ENCODE peak calls at places on chromosomes 12 and 14, in nine cellular contexts. M, S, P, X, Z, E, V, K and H are unnamed samples.

GRCh38 chr12:110073049-110073831 is 24.9 kb upstream of the C12orf76 start:
- DNase-seq in M (no peak), S (no peak), P (peak), X (no peak), Z (peak), E (no peak), V (no peak), K (peak), H (no peak)

GRCh38 chr14:24889843-24890242 is 160.1 kb downstream of the STXBP6 start:
- DNase-seq in M (no peak), S (peak), P (no peak), X (no peak), Z (no peak), E (no peak), V (no peak), K (no peak), H (peak)

GRCh38 chr12:44873898-44874297 is 2.2 kb downstream of the NELL2 start:
- DNase-seq in M (no peak), S (peak), P (no peak), X (peak), Z (peak), E (peak), V (no peak), K (no peak), H (peak)

GRCh38 chr12:65881348-65881961 is 57.2 kb downstream of the HMGA2 start:
- DNase-seq in M (no peak), S (peak), P (no peak), X (no peak), Z (no peak), E (peak), V (no peak), K (peak), H (peak)

GRCh38 chr14:105499256-105500035 is 8.4 kb downstream of the TEDC1 start:
- DNase-seq in M (no peak), S (no peak), P (no peak), X (no peak), Z (no peak), E (no peak), V (no peak), K (no peak), H (no peak)

GRCh38 chr12:112130461-112130998 is 5.2 kb downstream of the TRAFD1 start:
- DNase-seq in M (no peak), S (no peak), P (peak), X (peak), Z (no peak), E (no peak), V (no peak), K (no peak), H (peak)

GRCh38 chr14:42911642-42912041 is 1305.0 kb downstream of the LRFN5 start:
- DNase-seq in M (no peak), S (no peak), P (no peak), X (no peak), Z (peak), E (peak), V (no peak), K (no peak), H (no peak)

GRCh38 chr14:57008534-57008933 is 198.3 kb upstream of the OTX2 start:
- DNase-seq in M (no peak), S (no peak), P (no peak), X (no peak), Z (no peak), E (no peak), V (no peak), K (no peak), H (no peak)

GRCh38 chr12:54489857-54490256 is 7.7 kb upstream of the NCKAP1L start:
- DNase-seq in M (no peak), S (no peak), P (no peak), X (no peak), Z (no peak), E (no peak), V (no peak), K (no peak), H (no peak)

GRCh38 chr12:89160716-89161123 is 191.6 kb downstream of the DUSP6 start:
- DNase-seq in M (no peak), S (peak), P (no peak), X (no peak), Z (peak), E (peak), V (no peak), K (no peak), H (peak)

DNA sequence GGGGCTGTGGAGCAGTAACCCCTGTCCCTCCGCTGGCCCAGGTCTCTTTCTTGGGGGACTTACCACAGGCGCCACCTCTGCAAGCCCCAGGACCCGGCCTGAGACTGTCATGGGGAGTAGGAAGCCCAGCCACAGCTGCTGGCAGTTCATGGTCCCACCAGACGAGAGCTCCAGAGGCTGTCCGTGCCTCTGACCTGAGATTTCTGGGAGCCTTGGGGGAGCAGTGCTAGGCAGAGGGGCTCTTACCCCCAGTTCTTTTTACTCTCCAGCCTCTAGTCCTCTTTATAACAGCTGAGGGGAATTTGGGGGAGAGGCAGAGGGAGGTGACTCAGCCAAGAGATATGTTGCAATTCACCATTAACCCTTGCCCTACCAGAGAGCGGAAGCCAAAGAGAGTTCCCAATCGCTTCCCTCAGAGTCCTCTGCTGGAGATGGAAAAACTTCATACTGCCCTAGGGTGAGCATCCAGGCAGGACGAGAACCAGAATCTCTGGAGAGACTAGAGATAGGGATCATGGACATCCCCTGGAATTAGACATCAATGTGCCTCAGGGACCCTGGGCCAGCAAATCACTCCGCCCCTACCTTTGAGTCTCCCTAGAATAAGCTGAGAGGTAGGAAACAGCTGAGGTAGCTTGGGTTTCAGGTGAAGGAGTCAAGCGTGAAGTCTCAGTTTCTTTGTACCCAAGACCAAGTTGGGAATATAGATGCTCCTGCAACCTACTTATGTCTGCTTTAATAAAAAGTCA is at the start of gene MMP19:
- DNase-seq in M (no peak), S (peak), P (no peak), X (no peak), Z (peak), E (peak), V (peak), K (no peak), H (peak)
- TF ChIP-seq CTCF in M (no peak), S (no peak), P (no peak), X (no peak), Z (no peak), E (no peak), V (no peak), K (no peak), H (no peak)

DNA sequence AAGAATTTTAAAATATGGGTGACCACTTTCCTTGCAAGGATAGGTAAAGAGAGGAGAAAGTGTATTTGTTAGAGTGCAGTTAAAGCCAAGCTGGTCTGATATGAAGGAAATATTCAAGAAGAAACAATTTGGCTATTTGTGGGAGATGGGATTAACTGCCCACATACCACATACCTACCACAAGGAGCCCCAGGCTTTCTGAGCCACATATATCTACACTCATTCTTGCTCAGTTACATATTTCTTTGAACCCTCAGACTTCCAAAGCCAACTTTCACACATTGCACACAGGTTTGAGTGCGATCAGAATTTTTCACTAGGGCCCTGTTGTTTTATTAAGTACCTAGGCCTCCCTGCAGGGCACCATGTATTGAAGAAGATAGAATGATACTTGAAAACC is 330.2 kb downstream of the ZFP36L1 start:
- DNase-seq in M (no peak), S (no peak), P (no peak), X (no peak), Z (no peak), E (no peak), V (no peak), K (no peak), H (peak)
- TF ChIP-seq CTCF in M (no peak), S (peak), P (no peak), X (no peak), Z (no peak), E (peak), V (peak), K (no peak), H (peak)

DNA sequence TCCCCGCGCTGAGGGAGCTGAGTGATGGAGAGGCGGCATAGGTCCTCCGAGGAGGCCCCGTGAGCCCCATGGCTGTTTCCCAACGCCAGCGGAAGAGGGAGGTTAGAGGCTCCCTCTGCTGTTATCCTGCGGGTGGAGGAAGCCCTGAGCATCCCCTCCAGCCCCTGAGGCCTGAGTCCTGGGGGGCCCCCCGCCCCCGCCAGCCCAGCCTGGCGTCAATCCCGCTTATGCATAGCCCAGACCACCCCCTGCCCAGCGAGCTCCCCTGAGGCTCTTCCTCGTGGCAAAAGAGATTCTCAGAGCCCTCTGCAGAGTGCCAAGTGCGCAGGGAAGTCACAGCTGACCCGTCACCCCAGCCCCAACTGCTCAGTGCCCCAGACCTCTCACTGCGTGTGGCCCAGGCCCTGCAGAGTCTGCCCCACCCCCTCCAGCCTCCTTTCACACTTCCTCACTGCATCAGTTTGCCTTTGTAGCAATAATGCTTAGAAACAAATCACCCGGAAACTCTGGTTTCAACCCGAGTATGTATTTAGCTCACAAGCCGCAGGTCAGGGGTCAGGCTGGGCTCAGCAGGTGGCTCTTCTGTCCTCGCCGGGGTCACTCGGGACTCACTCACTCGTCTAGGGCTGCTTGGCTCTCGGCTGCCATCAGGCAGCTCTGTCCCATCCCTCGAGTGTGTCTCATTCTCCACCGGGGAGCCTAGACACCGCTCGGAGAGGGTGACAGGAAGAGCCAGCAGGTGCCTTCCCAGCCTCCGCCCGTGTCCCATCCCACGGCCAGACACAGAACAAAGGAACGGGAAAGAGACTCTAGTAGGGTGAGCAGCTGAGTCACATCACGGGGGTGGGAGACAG is 44.8 kb upstream of the GALNT9 start:
- DNase-seq in M (no peak), S (no peak), P (no peak), X (no peak), Z (no peak), E (peak), V (no peak), K (no peak), H (no peak)
- TF ChIP-seq CTCF in M (no peak), S (no peak), P (no peak), X (no peak), Z (no peak), E (peak), V (no peak), K (no peak), H (peak)

GRCh38 chr12:64450057-64450640 is 1.8 kb upstream of the TBK1 start:
- DNase-seq in M (no peak), S (no peak), P (no peak), X (no peak), Z (no peak), E (no peak), V (no peak), K (no peak), H (no peak)
- TF ChIP-seq CTCF in M (no peak), S (no peak), P (no peak), X (no peak), Z (no peak), E (no peak), V (no peak), K (no peak), H (no peak)

DNA sequence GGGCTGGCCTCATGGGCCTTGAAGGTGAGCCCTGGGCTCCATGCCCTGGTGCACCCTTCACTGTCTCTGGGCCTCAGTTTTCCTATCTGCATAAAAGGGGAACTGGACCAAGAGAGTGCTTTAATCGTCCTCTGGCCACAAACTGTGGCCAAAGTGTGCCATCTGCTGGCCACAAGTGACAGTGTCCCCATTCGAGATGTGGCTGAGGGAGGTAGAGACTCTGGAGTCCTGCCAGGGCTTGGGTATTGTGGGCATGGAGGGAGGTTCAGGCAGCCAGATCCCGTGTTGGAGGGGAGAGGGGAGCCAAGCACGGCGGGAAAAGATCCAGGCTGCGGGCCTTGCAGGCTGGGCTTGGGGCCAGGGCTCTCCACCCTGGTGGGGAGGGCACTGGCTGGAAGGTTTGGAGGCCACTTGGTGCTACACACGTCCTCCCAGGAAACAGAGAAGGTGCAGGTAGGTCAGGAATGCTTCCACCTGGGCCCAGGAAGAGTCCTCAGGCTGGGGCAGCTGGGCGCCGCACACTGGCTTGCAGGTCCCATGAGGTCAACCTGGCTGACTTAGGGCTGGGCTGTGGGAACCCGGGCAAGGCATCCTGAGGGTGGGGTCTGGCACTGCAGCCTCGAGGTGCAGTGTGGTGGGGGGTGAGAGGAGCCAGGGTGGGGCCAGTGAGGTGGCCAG is 7.3 kb upstream of the KIF26A start:
- DNase-seq in M (no peak), S (no peak), P (peak), X (peak), Z (peak), E (peak), V (no peak), K (no peak), H (peak)
- TF ChIP-seq CTCF in M (no peak), S (peak), P (peak), X (peak), Z (peak), E (peak), V (peak), K (peak), H (peak)

GRCh38 chr12:94716339-94716738 is 66.0 kb upstream of the TMCC3 start:
- DNase-seq in M (no peak), S (no peak), P (no peak), X (no peak), Z (no peak), E (no peak), V (no peak), K (no peak), H (no peak)

GRCh38 chr12:94714378-94714777 is 64.0 kb upstream of the TMCC3 start:
- DNase-seq in M (no peak), S (peak), P (no peak), X (no peak), Z (peak), E (peak), V (peak), K (no peak), H (no peak)

GRCh38 chr12:94717112-94717511 is 66.8 kb upstream of the TMCC3 start:
- DNase-seq in M (no peak), S (no peak), P (no peak), X (no peak), Z (no peak), E (no peak), V (no peak), K (no peak), H (no peak)

GRCh38 chr12:94710933-94711332 is 60.6 kb upstream of the TMCC3 start:
- DNase-seq in M (no peak), S (no peak), P (peak), X (peak), Z (peak), E (peak), V (peak), K (no peak), H (peak)

DNA sequence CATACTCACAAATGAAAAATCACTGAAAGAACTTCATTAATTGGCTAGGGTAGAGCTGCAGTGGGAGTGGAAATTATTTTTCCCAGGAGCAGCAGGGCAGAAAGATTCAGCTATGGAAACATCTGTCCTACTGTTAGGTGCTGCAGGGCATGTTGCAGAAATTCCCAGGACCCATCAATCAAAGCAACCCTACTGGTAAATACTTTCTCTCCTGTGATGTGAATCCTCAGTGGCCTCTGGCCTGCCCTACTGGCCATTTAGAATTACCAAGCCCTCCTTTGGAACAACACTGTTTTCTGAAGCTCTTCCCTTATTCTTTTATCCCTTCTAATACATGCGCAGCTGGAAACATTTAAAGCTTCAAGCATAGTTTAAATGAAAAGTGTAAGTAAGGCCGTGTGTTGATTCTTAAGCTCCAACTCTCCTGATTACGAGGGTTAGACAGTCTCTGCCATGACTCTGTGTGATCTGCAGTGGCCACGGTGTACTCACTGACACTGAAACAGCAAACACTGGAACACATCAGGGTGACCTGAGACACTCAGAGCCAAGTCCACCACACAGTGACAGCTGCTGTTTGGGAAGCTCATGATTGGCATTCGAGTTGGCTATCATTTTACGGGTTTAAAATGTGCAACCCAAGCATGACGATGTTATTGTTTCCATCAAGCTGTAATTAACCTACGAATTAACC is 62.6 kb upstream of the TMCC3 start:
- DNase-seq in M (no peak), S (no peak), P (no peak), X (no peak), Z (no peak), E (no peak), V (no peak), K (no peak), H (no peak)
- TF ChIP-seq CTCF in M (no peak), S (no peak), P (no peak), X (no peak), Z (no peak), E (no peak), V (no peak), K (no peak), H (no peak)

GRCh38 chr12:6869049-6870021 is 2.0 kb downstream of the TPI1 start:
- DNase-seq in M (no peak), S (no peak), P (peak), X (peak), Z (peak), E (peak), V (no peak), K (peak), H (peak)

GRCh38 chr12:6871052-6871957 is 1.8 kb downstream of the SPSB2 start:
- DNase-seq in M (no peak), S (no peak), P (peak), X (peak), Z (peak), E (no peak), V (no peak), K (no peak), H (peak)

GRCh38 chr12:6868211-6869048 is 1.1 kb downstream of the TPI1 start:
- DNase-seq in M (no peak), S (no peak), P (no peak), X (no peak), Z (no peak), E (no peak), V (no peak), K (no peak), H (peak)

GRCh38 chr12:6873094-6874006 is at the start of gene SPSB2:
- DNase-seq in M (peak), S (peak), P (peak), X (peak), Z (peak), E (peak), V (peak), K (peak), H (peak)

GRCh38 chr12:6872073-6873048 is 742 bp downstream of the SPSB2 start:
- DNase-seq in M (no peak), S (no peak), P (peak), X (peak), Z (peak), E (peak), V (no peak), K (peak), H (peak)
- TF ChIP-seq CTCF in M (peak), S (peak), P (peak), X (peak), Z (peak), E (peak), V (peak), K (peak), H (peak)

DNA sequence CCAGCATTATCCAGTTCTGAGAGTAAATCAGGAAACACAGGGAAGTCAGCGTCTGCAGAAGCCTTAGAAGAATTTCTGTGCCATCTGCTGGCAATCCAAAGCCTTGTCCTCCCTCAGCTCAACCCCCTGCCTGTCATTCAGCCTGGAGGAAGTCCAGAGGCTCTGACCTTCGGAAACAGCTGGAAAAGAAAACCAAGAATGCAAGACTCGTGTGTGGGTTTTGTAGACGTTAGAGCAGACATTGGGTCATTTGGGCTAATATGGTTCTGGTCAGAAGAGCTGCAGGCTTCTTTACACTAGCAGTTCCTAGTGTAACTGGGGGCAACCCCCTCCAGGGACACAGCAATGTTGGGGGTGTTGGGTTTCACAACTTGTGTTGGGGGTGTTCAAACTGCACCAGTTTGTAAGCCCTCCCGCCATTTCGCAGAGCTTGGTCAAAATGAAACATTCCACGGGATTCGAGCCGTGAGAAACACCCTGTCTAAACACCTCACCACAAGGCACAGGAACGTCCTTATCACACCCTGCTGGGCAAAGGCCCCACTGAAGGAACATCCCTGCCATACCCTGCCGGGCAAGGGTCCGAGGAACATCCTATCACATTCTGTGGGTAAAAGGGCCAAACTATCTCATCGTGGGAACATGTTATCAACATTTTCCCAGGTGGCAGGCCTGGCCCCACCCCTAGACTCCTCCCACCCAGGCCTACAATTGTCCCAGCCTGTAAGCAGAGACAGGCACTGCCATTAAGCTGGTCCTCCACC is 21.0 kb upstream of the SERPINA4 start:
- DNase-seq in M (no peak), S (no peak), P (peak), X (no peak), Z (no peak), E (peak), V (peak), K (no peak), H (no peak)
- TF ChIP-seq CTCF in M (no peak), S (no peak), P (no peak), X (no peak), Z (no peak), E (peak), V (no peak), K (no peak), H (no peak)

GRCh38 chr12:49366652-49367380 is 446 bp upstream of the SPATS2 start:
- DNase-seq in M (peak), S (peak), P (peak), X (peak), Z (peak), E (peak), V (peak), K (peak), H (peak)
- TF ChIP-seq CTCF in M (no peak), S (no peak), P (peak), X (no peak), Z (peak), E (peak), V (peak), K (peak), H (peak)